ENCODE peak calls at places on chromosomes 16 and 17, in seven cellular contexts. S is stomach, B is astrocyte of the spinal cord, U is AG09319, X is fibroblast of pulmonary artery, J is adrenal gland, D is WTC11. H is an unnamed sample.

GRCh38 chr16:67378642-67379041 is 14.7 kb downstream of the TPPP3 start:
- DNase-seq in S (no peak), B (no peak), U (no peak), X (no peak), J (no peak), D (no peak), H (no peak)

GRCh38 chr16:50859628-50860360 is 117.9 kb downstream of the CYLD start:
- DNase-seq in S (no peak), B (no peak), U (no peak), X (no peak), J (no peak), D (no peak), H (no peak)

GRCh38 chr17:79750650-79751545 is 20.2 kb downstream of the ENPP7 start:
- DNase-seq in S (no peak), B (no peak), U (no peak), X (no peak), J (no peak), D (no peak), H (no peak)

GRCh38 chr17:21549107-21549687 is 143.1 kb upstream of the KCNJ18 start:
- DNase-seq in S (no peak), B (peak; percentile 52), U (no peak), X (peak; percentile 48), J (no peak), D (no peak), H (no peak)

GRCh38 chr16:89257281-89257731 is 39.8 kb downstream of the ZNF778 start:
- DNase-seq in S (no peak), B (no peak), U (no peak), X (no peak), J (no peak), D (peak; percentile 54), H (no peak)

GRCh38 chr17:32518856-32519768 is 32.3 kb downstream of the CDK5R1 start:
- DNase-seq in S (peak; percentile 63), B (peak; percentile 24), U (no peak), X (no peak), J (peak; percentile 42), D (peak; percentile 86), H (peak; percentile 51)

GRCh38 chr17:32288600-32288999 is 23.0 kb downstream of the RHBDL3 start:
- DNase-seq in S (no peak), B (peak; percentile 24), U (no peak), X (no peak), J (no peak), D (no peak), H (no peak)

GRCh38 chr16:80233097-80233835 is 307.5 kb upstream of the DYNLRB2 start:
- DNase-seq in S (no peak), B (no peak), U (no peak), X (no peak), J (peak; percentile 35), D (no peak), H (no peak)

GRCh38 chr17:2399572-2400473 is 1.0 kb downstream of the MNT start:
- DNase-seq in S (peak; percentile 97), B (peak; percentile 96), U (peak; percentile 97), X (peak; percentile 97), J (peak; percentile 96), D (peak; percentile 96), H (peak; percentile 95)

GRCh38 chr17:78771758-78772382 is 10.2 kb downstream of the CYTH1 start:
- DNase-seq in S (no peak), B (no peak), U (no peak), X (no peak), J (no peak), D (no peak), H (no peak)

GRCh38 chr17:38742431-38743308 is 5.5 kb downstream of the PCGF2 start:
- DNase-seq in S (no peak), B (peak; percentile 93), U (peak; percentile 70), X (peak; percentile 96), J (peak; percentile 73), D (no peak), H (peak; percentile 63)

GRCh38 chr16:81885976-81886586 is 107.0 kb downstream of the PLCG2 start:
- DNase-seq in S (no peak), B (peak; percentile 22), U (no peak), X (peak; percentile 38), J (no peak), D (peak; percentile 60), H (peak; percentile 75)

GRCh38 chr17:68777856-68778694 is 176.9 kb upstream of the FAM20A start:
- DNase-seq in S (peak; percentile 48), B (no peak), U (no peak), X (no peak), J (no peak), D (no peak), H (no peak)

GRCh38 chr16:21242756-21243155 is 9.3 kb downstream of the ANKS4B start:
- DNase-seq in S (no peak), B (no peak), U (no peak), X (peak; percentile 62), J (no peak), D (no peak), H (no peak)

GRCh38 chr16:19517424-19518089 is 4.3 kb downstream of the GDE1 start:
- DNase-seq in S (no peak), B (peak; percentile 32), U (peak; percentile 10), X (no peak), J (no peak), D (no peak), H (no peak)

GRCh38 chr16:50694206-50694605 is 800 bp downstream of the NOD2 start:
- DNase-seq in S (no peak), B (no peak), U (no peak), X (no peak), J (no peak), D (no peak), H (no peak)

GRCh38 chr17:333626-334396 is 18.8 kb downstream of the RPH3AL start:
- DNase-seq in S (peak; percentile 60), B (peak; percentile 12), U (no peak), X (no peak), J (peak; percentile 95), D (peak; percentile 53), H (no peak)

GRCh38 chr17:48576479-48577309 is 1.5 kb downstream of the HOXB4 start:
- DNase-seq in S (no peak), B (peak; percentile 68), U (no peak), X (no peak), J (no peak), D (no peak), H (no peak)

GRCh38 chr17:43787728-43788127 is 7.5 kb downstream of the CFAP97D1 start:
- DNase-seq in S (no peak), B (no peak), U (no peak), X (no peak), J (no peak), D (no peak), H (no peak)

GRCh38 chr16:83952587-83952939 is 477 bp upstream of the OSGIN1 start:
- DNase-seq in S (peak; percentile 35), B (no peak), U (peak; percentile 41), X (peak; percentile 78), J (peak; percentile 80), D (no peak), H (no peak)

GRCh38 chr16:83952940-83953795 is at the start of gene OSGIN1:
- DNase-seq in S (peak; percentile 96), B (peak; percentile 91), U (peak; percentile 89), X (peak; percentile 96), J (peak; percentile 98), D (no peak), H (peak; percentile 96)

GRCh38 chr16:83954577-83955016 is 1.6 kb downstream of the OSGIN1 start:
- DNase-seq in S (peak; percentile 56), B (peak; percentile 18), U (no peak), X (peak; percentile 56), J (peak; percentile 77), D (no peak), H (peak; percentile 58)

GRCh38 chr16:83955218-83956130 is 2.4 kb downstream of the OSGIN1 start:
- DNase-seq in S (no peak), B (peak; percentile 47), U (no peak), X (peak; percentile 36), J (no peak), D (no peak), H (no peak)

DNA sequence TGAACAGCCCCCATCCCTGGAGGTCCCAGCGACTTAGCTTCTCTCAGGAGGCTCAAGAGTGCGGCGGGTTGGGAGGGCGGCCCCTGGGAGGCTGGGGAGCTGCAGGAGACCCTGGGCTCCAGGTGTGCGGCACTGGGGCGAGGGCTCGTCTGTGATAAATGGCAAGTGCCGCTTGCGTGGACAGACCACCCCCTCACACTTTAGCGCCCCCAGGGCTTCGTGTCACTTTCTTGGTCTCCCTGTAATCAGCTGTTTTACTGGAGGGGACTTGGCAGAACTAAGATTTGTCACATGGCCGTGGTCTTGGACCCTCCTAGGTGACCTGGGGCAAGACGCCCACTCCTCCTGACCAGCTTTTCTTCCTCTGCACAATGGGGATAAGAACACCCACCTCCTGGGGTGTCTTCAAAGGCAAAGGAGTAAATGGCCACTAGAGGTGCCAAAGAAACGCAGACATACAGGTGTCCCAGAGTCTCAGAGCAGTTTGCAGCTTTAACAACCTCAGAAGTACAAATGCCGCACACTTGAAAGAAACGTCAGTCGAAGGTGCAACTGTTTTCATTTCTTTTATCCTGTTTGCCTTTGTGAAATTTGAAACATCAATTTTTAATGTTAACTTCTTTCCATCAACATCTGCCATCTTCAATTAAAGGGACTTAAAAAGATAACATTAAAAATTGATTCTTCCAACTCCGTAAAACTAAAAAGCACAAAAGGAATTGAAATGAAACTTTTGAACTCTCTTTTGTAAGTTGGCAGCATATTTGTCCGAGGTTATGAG is 946 bp downstream of the OSGIN1 start:
- DNase-seq in S (no peak), B (peak; percentile 35), U (no peak), X (peak; percentile 40), J (no peak), D (no peak), H (peak; percentile 48)
- TF ChIP-seq CTCF in S (peak; percentile 39), B (peak; percentile 64), U (peak; percentile 42), X (peak; percentile 65), J (no peak), D (no peak), H (peak; percentile 74)

GRCh38 chr16:2584742-2585650 is 47.2 kb downstream of the PDPK1 start:
- DNase-seq in S (no peak), B (peak; percentile 11), U (no peak), X (no peak), J (peak; percentile 84), D (no peak), H (no peak)

GRCh38 chr16:2587891-2588565 is 50.2 kb downstream of the PDPK1 start:
- DNase-seq in S (no peak), B (no peak), U (no peak), X (no peak), J (no peak), D (no peak), H (no peak)

GRCh38 chr16:2585651-2586081 is 47.8 kb downstream of the PDPK1 start:
- DNase-seq in S (no peak), B (no peak), U (no peak), X (no peak), J (peak; percentile 65), D (no peak), H (no peak)

GRCh38 chr16:2586901-2587480 is 49.2 kb downstream of the PDPK1 start:
- DNase-seq in S (no peak), B (no peak), U (no peak), X (no peak), J (no peak), D (no peak), H (no peak)

GRCh38 chr16:2586241-2586640 is 48.4 kb downstream of the PDPK1 start:
- DNase-seq in S (no peak), B (no peak), U (no peak), X (no peak), J (peak; percentile 20), D (peak; percentile 60), H (no peak)
- TF ChIP-seq CTCF in S (no peak), B (peak; percentile 35), U (peak; percentile 16), X (no peak), J (no peak), D (peak; percentile 42), H (no peak)

GRCh38 chr17:50708050-50709000 is 611 bp upstream of the ANKRD40 start:
- DNase-seq in S (no peak), B (peak; percentile 44), U (no peak), X (no peak), J (no peak), D (no peak), H (no peak)
- TF ChIP-seq CTCF in S (no peak), B (no peak), U (no peak), X (no peak), J (no peak), D (no peak), H (no peak)

GRCh38 chr17:19713462-19713861 is 2.9 kb downstream of the SLC47A2 start:
- DNase-seq in S (no peak), B (no peak), U (no peak), X (no peak), J (no peak), D (peak; percentile 68), H (no peak)
- TF ChIP-seq CTCF in S (no peak), B (peak; percentile 25), U (no peak), X (peak; percentile 20), J (no peak), D (peak; percentile 13), H (no peak)

H was measured in Calu3.